ENCODE peak calls at places on chromosomes 16 and 17, in four cellular contexts. W, I, O and A are unnamed samples.

GRCh38 chr16:87461466-87461975 is 31.3 kb downstream of the ZCCHC14 start:
- DNase-seq in W (peak; percentile 87), I (peak; percentile 95), O (no peak), A (no peak)

GRCh38 chr16:57532251-57532625 is 4.1 kb downstream of the CCDC102A start:
- DNase-seq in W (no peak), I (no peak), O (no peak), A (no peak)

GRCh38 chr17:3027786-3028532 is 35.4 kb downstream of the OR1D5 start:
- DNase-seq in W (no peak), I (no peak), O (no peak), A (no peak)

GRCh38 chr16:68447721-68448359 is 468 bp downstream of the SMPD3 start:
- DNase-seq in W (peak; percentile 2), I (no peak), O (no peak), A (no peak)

GRCh38 chr16:54193656-54194007 is 93.0 kb downstream of the IRX3 start:
- DNase-seq in W (peak; percentile 82), I (peak; percentile 44), O (peak; percentile 5), A (peak; percentile 18)

GRCh38 chr16:25796239-25796638 is 104.5 kb downstream of the HS3ST4 start:
- DNase-seq in W (no peak), I (no peak), O (no peak), A (no peak)

GRCh38 chr17:28948873-28949184 is 2.5 kb downstream of the PHF12 start:
- DNase-seq in W (no peak), I (no peak), O (no peak), A (no peak)

GRCh38 chr16:69404275-69404805 is 18.5 kb upstream of the TERF2 start:
- DNase-seq in W (peak; percentile 30), I (no peak), O (no peak), A (no peak)

GRCh38 chr17:57355090-57355859 is 99.0 kb downstream of the MSI2 start:
- DNase-seq in W (no peak), I (no peak), O (no peak), A (no peak)

GRCh38 chr16:11484691-11485258 is 101.9 kb downstream of the LITAF start:
- DNase-seq in W (no peak), I (no peak), O (no peak), A (no peak)

GRCh38 chr16:57064995-57065394 is 27.4 kb upstream of the CPNE2 start:
- DNase-seq in W (no peak), I (no peak), O (no peak), A (no peak)

GRCh38 chr16:84625556-84625955 is 7.7 kb upstream of the COTL1 start:
- DNase-seq in W (no peak), I (no peak), O (no peak), A (no peak)

GRCh38 chr16:66850115-66850815 is 6.1 kb downstream of the CA7 start:
- DNase-seq in W (no peak), I (no peak), O (no peak), A (no peak)

GRCh38 chr16:70267516-70267915 is 15.8 kb upstream of the EXOSC6 start:
- DNase-seq in W (peak; percentile 40), I (peak; percentile 52), O (no peak), A (no peak)

GRCh38 chr16:363110-364090 is 6.9 kb downstream of the MRPL28 start:
- DNase-seq in W (no peak), I (no peak), O (no peak), A (no peak)

GRCh38 chr17:31068291-31068690 is 26.5 kb upstream of the NF1 start:
- DNase-seq in W (peak; percentile 48), I (peak; percentile 31), O (no peak), A (no peak)